ENCODE peak calls at places on chromosomes 1 and 21, in nine cellular contexts. C is fibroblast of pulmonary artery, D is upper lobe of right lung, F is suprapubic skin, S is heart right ventricle, A is adrenal gland, O is bronchial epithelial cell, N is AG04450, M is BE2C. B is an unnamed sample.

GRCh38 chr1:156356875-156357534 is 12.0 kb upstream of the RHBG start:
- DNase-seq in C (peak), D (peak), F (no peak), S (peak), A (peak), O (peak), N (no peak), M (peak), B (peak)

GRCh38 chr1:178254433-178254832 is 160.5 kb downstream of the RASAL2 start:
- DNase-seq in C (peak), D (no peak), F (no peak), S (no peak), A (no peak), O (no peak), N (no peak), M (no peak), B (no peak)

GRCh38 chr1:119582801-119583200 is 65.3 kb downstream of the ZNF697 start:
- DNase-seq in C (peak), D (no peak), F (no peak), S (peak), A (peak), O (peak), N (peak), M (peak), B (no peak)

GRCh38 chr1:39973503-39974135 is 18.7 kb downstream of the MFSD2A start:
- DNase-seq in C (peak), D (peak), F (peak), S (peak), A (peak), O (peak), N (no peak), M (peak), B (no peak)

GRCh38 chr1:47769983-47770382 is 227.2 kb downstream of the TRABD2B start:
- DNase-seq in C (no peak), D (no peak), F (no peak), S (no peak), A (no peak), O (no peak), N (no peak), M (no peak), B (no peak)

GRCh38 chr1:97901017-97901658 is 19.7 kb downstream of the DPYD start:
- DNase-seq in C (peak), D (no peak), F (no peak), S (no peak), A (no peak), O (peak), N (no peak), M (no peak), B (no peak)

GRCh38 chr1:111746614-111746999 is 7.4 kb upstream of the INKA2 start:
- DNase-seq in C (no peak), D (no peak), F (no peak), S (no peak), A (no peak), O (no peak), N (no peak), M (no peak), B (no peak)

GRCh38 chr21:20999567-21000169 is 1.5 kb downstream of the NCAM2 start:
- DNase-seq in C (peak), D (no peak), F (no peak), S (no peak), A (peak), O (peak), N (no peak), M (peak), B (no peak)

GRCh38 chr1:220783453-220783852 is 3.3 kb upstream of the MTARC1 start:
- DNase-seq in C (no peak), D (no peak), F (no peak), S (no peak), A (peak), O (no peak), N (no peak), M (no peak), B (no peak)

GRCh38 chr1:63632110-63632509 is 38.9 kb downstream of the PGM1 start:
- DNase-seq in C (no peak), D (no peak), F (no peak), S (no peak), A (no peak), O (no peak), N (no peak), M (no peak), B (no peak)

GRCh38 chr1:181317261-181317924 is 165.9 kb upstream of the CACNA1E start:
- DNase-seq in C (no peak), D (no peak), F (no peak), S (no peak), A (no peak), O (no peak), N (no peak), M (no peak), B (no peak)

GRCh38 chr1:53644496-53644895 is 94.5 kb downstream of the GLIS1 start:
- DNase-seq in C (no peak), D (peak), F (peak), S (no peak), A (no peak), O (no peak), N (no peak), M (no peak), B (no peak)

GRCh38 chr1:225689882-225690459 is 37.0 kb upstream of the ENAH start:
- DNase-seq in C (no peak), D (no peak), F (no peak), S (no peak), A (no peak), O (peak), N (no peak), M (no peak), B (no peak)

GRCh38 chr1:114319480-114319879 is 165.8 kb upstream of the SYT6 start:
- DNase-seq in C (no peak), D (no peak), F (no peak), S (no peak), A (no peak), O (peak), N (no peak), M (no peak), B (no peak)

GRCh38 chr1:114322207-114322606 is 168.5 kb upstream of the SYT6 start:
- DNase-seq in C (no peak), D (no peak), F (no peak), S (no peak), A (no peak), O (no peak), N (no peak), M (no peak), B (no peak)

GRCh38 chr1:114316204-114316603 is 162.5 kb upstream of the SYT6 start:
- DNase-seq in C (no peak), D (no peak), F (no peak), S (no peak), A (no peak), O (no peak), N (no peak), M (no peak), B (no peak)

GRCh38 chr1:114320586-114320985 is 166.9 kb upstream of the SYT6 start:
- DNase-seq in C (peak), D (no peak), F (no peak), S (no peak), A (no peak), O (peak), N (peak), M (no peak), B (no peak)

DNA sequence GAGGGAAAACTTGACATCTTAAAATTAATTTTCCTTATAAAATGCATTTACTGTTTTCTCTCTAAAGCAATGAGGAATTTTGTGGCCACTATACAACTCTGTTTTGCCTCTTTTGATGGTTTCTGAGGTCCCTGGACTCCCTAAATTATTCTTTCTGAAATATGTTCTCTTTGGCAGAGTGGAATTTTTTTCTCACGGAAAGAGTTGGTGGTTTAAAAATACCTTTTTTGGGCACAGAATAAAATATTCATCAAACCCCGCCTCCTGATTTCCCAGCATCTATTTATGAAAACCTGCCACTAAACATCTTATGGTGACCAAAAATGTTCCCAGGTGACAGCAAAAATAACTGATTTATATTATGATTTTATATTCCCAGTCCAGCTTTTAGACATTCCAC is 165.3 kb upstream of the SYT6 start:
- DNase-seq in C (no peak), D (no peak), F (no peak), S (no peak), A (no peak), O (no peak), N (no peak), M (no peak), B (no peak)
- H3K4me3 ChIP-seq in C (no peak), D (no peak), F (no peak), S (no peak), A (no peak), O (no peak), N (no peak), M (no peak), B (no peak)

DNA sequence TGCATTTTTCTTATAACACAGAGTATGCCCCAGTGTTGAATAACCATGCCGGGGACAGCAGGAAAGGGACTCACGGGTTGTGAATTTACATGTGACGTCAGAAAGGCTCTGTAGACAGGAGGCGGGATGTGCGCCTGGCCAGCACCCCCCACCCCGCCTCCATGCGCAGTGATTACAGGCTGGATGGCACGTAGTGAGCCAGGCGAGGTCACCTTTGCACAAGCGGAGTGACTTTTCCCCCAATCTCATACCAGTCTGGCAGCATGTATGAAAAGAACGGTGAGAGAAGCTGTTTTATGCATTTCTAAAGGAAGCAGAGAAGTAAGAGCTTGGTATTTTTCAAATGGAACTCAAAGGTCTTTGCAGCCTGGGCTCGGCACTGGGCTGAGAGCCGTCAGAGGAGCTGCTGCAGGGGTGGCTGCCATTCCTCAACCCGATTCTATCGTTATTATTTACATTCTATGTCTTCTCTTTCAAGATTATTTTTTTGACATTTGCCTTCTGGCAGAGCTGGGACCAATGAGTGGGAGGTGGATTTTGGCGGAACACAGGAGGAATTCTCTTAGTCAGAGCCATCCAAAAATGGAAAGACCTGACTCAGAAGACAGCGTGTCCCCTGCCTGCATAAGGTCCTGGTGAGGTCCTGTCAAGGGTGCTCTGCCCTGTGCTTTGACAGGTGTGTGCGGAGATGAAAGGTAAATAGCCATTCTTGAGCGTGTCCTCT is 115.6 kb upstream of the SLC45A1 start:
- DNase-seq in C (peak), D (peak), F (no peak), S (peak), A (peak), O (peak), N (peak), M (peak), B (no peak)
- H3K4me3 ChIP-seq in C (peak), D (peak), F (no peak), S (no peak), A (no peak), O (peak), N (peak), M (peak), B (no peak)

GRCh38 chr1:27569088-27569459 is 34.9 kb downstream of the AHDC1 start:
- DNase-seq in C (no peak), D (no peak), F (no peak), S (no peak), A (peak), O (peak), N (no peak), M (no peak), B (no peak)
- H3K4me3 ChIP-seq in C (no peak), D (peak), F (peak), S (peak), A (peak), O (no peak), N (peak), M (no peak), B (peak)

GRCh38 chr21:15097580-15097979 is 32.8 kb upstream of the NRIP1 start:
- DNase-seq in C (no peak), D (no peak), F (no peak), S (no peak), A (no peak), O (no peak), N (no peak), M (no peak), B (no peak)
- H3K4me3 ChIP-seq in C (no peak), D (no peak), F (no peak), S (no peak), A (no peak), O (no peak), N (no peak), M (no peak), B (no peak)

GRCh38 chr1:27617420-27617819 is 13.5 kb upstream of the AHDC1 start:
- DNase-seq in C (no peak), D (no peak), F (no peak), S (no peak), A (no peak), O (no peak), N (no peak), M (no peak), B (no peak)

GRCh38 chr1:27614625-27615344 is 10.8 kb upstream of the AHDC1 start:
- DNase-seq in C (no peak), D (no peak), F (no peak), S (no peak), A (no peak), O (no peak), N (no peak), M (no peak), B (no peak)

GRCh38 chr1:27614048-27614624 is 10.2 kb upstream of the AHDC1 start:
- DNase-seq in C (no peak), D (no peak), F (no peak), S (no peak), A (peak), O (no peak), N (no peak), M (no peak), B (no peak)

GRCh38 chr1:27616441-27616840 is 12.5 kb upstream of the AHDC1 start:
- DNase-seq in C (no peak), D (no peak), F (no peak), S (no peak), A (no peak), O (no peak), N (no peak), M (no peak), B (no peak)

DNA sequence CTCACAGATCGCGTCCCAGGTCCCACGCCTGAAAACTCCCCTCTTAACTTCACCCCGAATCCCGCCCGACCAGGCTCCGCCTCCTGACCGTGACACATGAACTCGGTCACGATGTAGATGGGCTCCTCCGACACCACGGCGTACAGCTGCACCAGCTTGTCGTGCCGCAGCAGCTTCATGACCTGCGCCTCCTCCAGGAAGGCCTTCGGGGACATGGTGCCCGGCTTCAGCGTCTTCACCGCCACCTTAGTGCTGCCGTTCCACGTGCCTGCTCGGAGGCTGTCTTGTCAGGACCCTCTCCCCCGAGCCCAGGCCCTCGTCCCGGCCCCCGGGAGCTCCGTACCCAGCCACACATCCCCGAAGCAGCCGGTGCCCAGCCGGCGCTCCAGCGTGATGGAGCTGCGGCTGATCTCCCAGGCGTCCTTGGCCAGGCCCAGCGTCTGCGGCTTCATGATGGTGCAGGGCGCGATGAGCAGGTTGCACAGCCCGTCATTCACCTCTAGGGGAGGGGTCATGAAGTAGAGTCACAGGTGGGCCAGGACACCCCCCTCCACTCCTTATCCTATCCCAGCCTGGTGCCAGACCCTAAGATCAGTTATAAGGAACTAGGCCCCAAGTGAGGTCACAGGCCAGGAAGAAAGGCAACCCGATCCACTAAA is 11.5 kb upstream of the AHDC1 start:
- DNase-seq in C (no peak), D (no peak), F (no peak), S (no peak), A (no peak), O (no peak), N (no peak), M (no peak), B (no peak)
- H3K4me3 ChIP-seq in C (no peak), D (no peak), F (no peak), S (no peak), A (no peak), O (no peak), N (no peak), M (no peak), B (no peak)

DNA sequence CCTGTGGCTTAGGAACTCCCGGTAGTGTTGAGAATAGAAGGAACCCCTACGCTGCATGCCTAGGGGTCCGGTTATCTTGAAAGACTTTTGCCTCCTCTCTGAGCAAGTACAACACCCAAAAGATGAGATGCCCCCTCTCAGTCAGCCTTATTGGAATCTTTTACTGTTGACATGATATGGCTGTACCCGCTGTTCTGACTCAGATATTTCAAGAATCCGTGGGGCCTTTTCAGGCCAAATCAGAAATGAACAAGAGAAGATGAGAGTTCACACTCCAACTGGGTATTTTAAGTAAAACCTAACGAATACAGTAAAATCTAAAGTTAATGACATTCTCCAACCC is 164.2 kb downstream of the PPIAL4G start:
- DNase-seq in C (no peak), D (no peak), F (no peak), S (no peak), A (no peak), O (no peak), N (no peak), M (no peak), B (no peak)
- H3K4me3 ChIP-seq in C (no peak), D (peak), F (no peak), S (peak), A (peak), O (no peak), N (no peak), M (no peak), B (no peak)

GRCh38 chr1:7669559-7670208 is 101.4 kb upstream of the VAMP3 start:
- DNase-seq in C (peak), D (peak), F (no peak), S (peak), A (peak), O (peak), N (no peak), M (peak), B (no peak)
- H3K4me3 ChIP-seq in C (no peak), D (no peak), F (peak), S (no peak), A (no peak), O (no peak), N (no peak), M (peak), B (no peak)

DNA sequence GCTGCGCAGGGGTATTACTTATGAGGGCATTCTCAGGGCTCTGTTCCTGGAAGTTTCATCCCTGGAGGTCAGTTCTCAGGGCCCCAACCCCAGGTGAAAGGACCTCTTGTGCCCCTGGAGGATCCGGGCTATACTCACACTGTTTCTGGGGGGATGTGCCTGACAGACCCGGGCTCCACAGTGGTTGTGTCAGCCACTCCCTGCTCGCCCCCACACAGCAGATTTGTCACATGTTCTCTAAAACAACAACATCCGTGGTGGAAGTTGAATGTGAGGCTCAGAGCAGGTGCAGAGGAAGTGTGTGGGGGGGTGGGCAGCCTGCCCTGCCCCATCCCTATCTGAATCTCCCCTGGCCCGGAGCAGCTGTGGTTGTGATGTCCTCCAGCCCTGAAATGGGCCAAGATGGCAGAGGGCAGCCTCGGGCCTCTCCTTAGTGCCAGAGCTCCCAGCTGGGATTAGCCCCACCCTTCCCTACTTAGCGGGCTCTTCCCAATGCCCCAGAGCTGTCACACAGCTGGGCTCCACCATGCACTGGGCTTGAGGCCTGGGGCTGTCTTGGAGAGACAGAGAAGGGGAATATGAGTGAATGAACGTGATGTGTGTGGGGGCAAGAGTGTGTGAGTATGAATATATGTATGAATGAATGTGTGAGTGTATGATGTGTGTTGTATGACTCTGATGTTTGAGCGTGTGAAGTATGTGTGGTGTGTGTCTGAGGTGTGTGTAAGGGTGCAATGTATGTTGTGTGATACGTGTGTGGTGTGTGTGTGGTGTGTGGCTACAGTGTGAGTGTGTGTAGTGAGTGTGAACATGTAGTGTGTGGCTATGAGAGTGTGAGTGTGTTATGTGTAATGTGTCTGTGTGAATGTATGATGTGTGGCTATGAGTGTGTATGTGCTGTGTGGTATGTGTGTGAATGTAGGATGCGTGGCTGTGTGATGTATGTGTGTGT is 1.5 kb upstream of the FCMR start:
- DNase-seq in C (no peak), D (no peak), F (no peak), S (no peak), A (peak), O (no peak), N (no peak), M (no peak), B (peak)
- H3K4me3 ChIP-seq in C (no peak), D (no peak), F (no peak), S (peak), A (no peak), O (no peak), N (no peak), M (no peak), B (peak)

DNA sequence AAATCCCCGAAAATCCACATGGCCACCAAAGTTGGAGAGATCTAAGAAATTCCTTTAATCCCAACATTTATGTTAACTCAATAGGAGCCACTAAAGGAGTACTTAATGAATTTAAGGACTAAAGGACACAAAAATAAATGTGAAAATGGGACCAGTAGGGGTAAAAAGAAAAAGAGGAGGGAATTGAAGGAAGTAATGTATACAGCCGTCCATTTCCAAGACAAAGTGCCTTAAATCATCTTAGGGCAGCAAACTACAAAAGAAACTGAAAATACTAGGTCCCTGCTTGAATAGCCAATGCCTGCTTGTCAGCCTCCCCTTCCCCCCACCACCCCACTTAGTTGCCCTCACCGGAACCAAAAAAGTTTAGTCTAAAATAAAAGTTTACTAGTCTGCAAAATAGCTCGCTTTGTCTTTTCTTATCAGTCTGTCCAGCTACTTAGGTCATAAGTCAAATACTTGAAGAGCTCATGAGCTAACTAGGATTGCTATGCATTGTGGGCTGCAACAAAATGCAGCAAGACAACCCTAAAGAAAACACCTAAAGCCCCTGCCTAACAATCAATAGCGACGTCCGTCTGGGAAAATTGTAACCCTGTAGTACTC is 66.3 kb upstream of the TLR5 start:
- DNase-seq in C (no peak), D (no peak), F (no peak), S (no peak), A (no peak), O (no peak), N (no peak), M (no peak), B (no peak)
- H3K4me3 ChIP-seq in C (no peak), D (no peak), F (no peak), S (no peak), A (no peak), O (no peak), N (no peak), M (no peak), B (no peak)

GRCh38 chr1:201740609-201741231 is 88.2 kb upstream of the IPO9 start:
- DNase-seq in C (no peak), D (no peak), F (no peak), S (no peak), A (no peak), O (no peak), N (no peak), M (no peak), B (no peak)
- H3K4me3 ChIP-seq in C (peak), D (peak), F (peak), S (peak), A (peak), O (peak), N (peak), M (no peak), B (no peak)

B was measured in GM06990.